ENCODE peak calls at places on chromosomes 13 and 19, in ten cellular contexts. G is H1, X is transverse colon, P is tibial nerve, B is sigmoid colon, N is stomach, E is K562, J is esophagus muscularis mucosa, Y is suprapubic skin, A is HepG2. Q is an unnamed sample.

GRCh38 chr13:45385912-45386311 is 32.3 kb downstream of the SLC25A30 start:
- DNase-seq in G (no peak), X (no peak), P (no peak), B (peak; percentile 10), N (no peak), E (no peak), J (no peak), Y (no peak), A (peak; percentile 32), Q (no peak)

GRCh38 chr13:112333756-112334543 is 42.2 kb upstream of the SPACA7 start:
- DNase-seq in G (no peak), X (no peak), P (no peak), B (no peak), N (no peak), E (peak; percentile 14), J (no peak), Y (no peak), A (no peak), Q (no peak)

GRCh38 chr19:40315812-40316475 is 30.8 kb upstream of the AKT2 start:
- DNase-seq in G (no peak), X (no peak), P (no peak), B (no peak), N (no peak), E (no peak), J (no peak), Y (no peak), A (no peak), Q (no peak)

GRCh38 chr13:42378383-42378780 is 106.4 kb downstream of the AKAP11 start:
- DNase-seq in G (no peak), X (no peak), P (no peak), B (no peak), N (no peak), E (no peak), J (no peak), Y (no peak), A (no peak), Q (no peak)

GRCh38 chr13:107678075-107678689 is 537.2 kb downstream of the LIG4 start:
- DNase-seq in G (no peak), X (no peak), P (no peak), B (no peak), N (no peak), E (no peak), J (no peak), Y (no peak), A (no peak), Q (no peak)

GRCh38 chr19:12133069-12133468 is 7.1 kb downstream of the ZNF20 start:
- DNase-seq in G (no peak), X (no peak), P (no peak), B (no peak), N (no peak), E (no peak), J (no peak), Y (no peak), A (no peak), Q (no peak)

GRCh38 chr13:109684836-109685602 is 101.4 kb downstream of the IRS2 start:
- DNase-seq in G (no peak), X (peak; percentile 74), P (peak; percentile 31), B (no peak), N (peak; percentile 72), E (no peak), J (peak; percentile 75), Y (no peak), A (no peak), Q (peak; percentile 52)

GRCh38 chr13:113938716-113939115 is 35.2 kb downstream of the C13orf46 start:
- DNase-seq in G (no peak), X (no peak), P (no peak), B (no peak), N (no peak), E (no peak), J (no peak), Y (no peak), A (no peak), Q (no peak)

GRCh38 chr19:53868892-53869804 is 1.5 kb downstream of the MYADM start:
- DNase-seq in G (peak; percentile 92), X (peak; percentile 93), P (peak; percentile 70), B (peak; percentile 97), N (peak; percentile 90), E (peak; percentile 92), J (peak; percentile 98), Y (peak; percentile 94), A (peak; percentile 82), Q (peak; percentile 90)

GRCh38 chr19:40281381-40282208 is 3.5 kb downstream of the AKT2 start:
- DNase-seq in G (no peak), X (no peak), P (no peak), B (peak; percentile 41), N (no peak), E (no peak), J (no peak), Y (no peak), A (no peak), Q (no peak)

GRCh38 chr13:113625965-113626661 is 31.9 kb downstream of the ATP4B start:
- DNase-seq in G (no peak), X (no peak), P (no peak), B (peak; percentile 32), N (no peak), E (no peak), J (no peak), Y (peak; percentile 65), A (no peak), Q (peak; percentile 7)

GRCh38 chr19:2602391-2603181 is 99.9 kb downstream of the GNG7 start:
- DNase-seq in G (peak; percentile 80), X (peak; percentile 74), P (peak; percentile 76), B (peak; percentile 98), N (peak; percentile 77), E (no peak), J (peak; percentile 97), Y (peak; percentile 92), A (no peak), Q (peak; percentile 84)

GRCh38 chr13:100753391-100753790 is 78.8 kb upstream of the TMTC4 start:
- DNase-seq in G (no peak), X (no peak), P (no peak), B (no peak), N (no peak), E (no peak), J (peak; percentile 82), Y (no peak), A (no peak), Q (no peak)

GRCh38 chr19:29811125-29812079 is at the start of gene CCNE1:
- DNase-seq in G (peak; percentile 94), X (peak; percentile 97), P (peak; percentile 91), B (peak; percentile 96), N (peak; percentile 97), E (peak; percentile 92), J (peak; percentile 95), Y (peak; percentile 95), A (peak; percentile 65), Q (peak; percentile 96)

GRCh38 chr19:45517641-45518468 is 10.6 kb downstream of the VASP start:
- DNase-seq in G (no peak), X (no peak), P (no peak), B (no peak), N (no peak), E (no peak), J (no peak), Y (no peak), A (no peak), Q (no peak)
- H3K36me3 ChIP-seq in G (peaks cover 12% of the 10 kb centered on the region), X (peaks cover 30% of the 10 kb centered on the region), P (peaks cover 67% of the 10 kb centered on the region), B (peaks cover 68% of the 10 kb centered on the region), N (peaks cover 48% of the 10 kb centered on the region), E (peaks cover 95% of the 10 kb centered on the region), J (peaks cover 55% of the 10 kb centered on the region), Y (peaks cover 48% of the 10 kb centered on the region), A (peaks cover 21% of the 10 kb centered on the region), Q (no peaks in the 10 kb centered on the region)

DNA sequence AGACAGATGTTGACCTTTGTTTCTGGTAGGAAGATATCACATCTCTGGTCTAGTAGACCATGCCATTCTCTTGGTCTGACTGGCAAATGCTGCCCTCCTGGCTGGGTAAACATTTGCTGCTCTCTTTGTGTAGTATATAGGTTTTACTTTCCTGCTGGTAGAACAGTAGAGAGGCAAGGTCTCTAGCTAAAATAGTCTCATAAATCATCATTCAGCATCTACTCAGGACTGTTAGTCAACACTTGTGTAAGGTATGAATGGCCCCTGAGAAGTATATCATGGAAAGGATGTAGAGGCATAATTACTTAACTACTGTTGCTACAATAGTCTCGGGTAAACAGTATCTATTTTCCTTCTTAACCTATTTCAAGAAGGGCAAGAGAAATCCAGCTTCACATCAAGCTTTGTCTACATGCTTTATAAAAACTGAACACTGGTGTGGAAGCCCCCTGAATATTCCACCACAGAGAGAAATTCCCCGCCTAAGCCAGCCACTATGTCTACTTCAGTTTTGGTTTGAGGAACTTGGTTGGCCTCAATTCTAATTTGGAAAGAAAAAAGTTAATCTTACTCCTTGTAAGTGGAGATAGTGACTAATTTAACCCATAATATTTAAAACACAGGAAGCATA is 18.4 kb upstream of the MYCBP2 start:
- DNase-seq in G (no peak), X (no peak), P (no peak), B (no peak), N (no peak), E (no peak), J (no peak), Y (no peak), A (no peak), Q (no peak)
- TF ChIP-seq EP300 in G (no peak), X (no peak), P (no peak), B (no peak), N (no peak), E (no peak), J (no peak), Y (no peak), A (no peak), Q (no peak)

GRCh38 chr19:9671654-9672053 is 3.2 kb downstream of the ZNF562 start:
- DNase-seq in G (no peak), X (no peak), P (no peak), B (no peak), N (no peak), E (no peak), J (no peak), Y (no peak), A (no peak), Q (no peak)

GRCh38 chr19:9668544-9668943 is 6.4 kb downstream of the ZNF562 start:
- DNase-seq in G (no peak), X (no peak), P (no peak), B (no peak), N (no peak), E (no peak), J (no peak), Y (no peak), A (no peak), Q (no peak)

GRCh38 chr19:9672893-9673292 is 2.0 kb downstream of the ZNF562 start:
- DNase-seq in G (no peak), X (no peak), P (no peak), B (no peak), N (no peak), E (peak; percentile 11), J (no peak), Y (no peak), A (peak; percentile 14), Q (no peak)

GRCh38 chr19:9667898-9668297 is 7.0 kb downstream of the ZNF562 start:
- DNase-seq in G (no peak), X (no peak), P (no peak), B (no peak), N (no peak), E (no peak), J (no peak), Y (peak; percentile 1), A (no peak), Q (no peak)
- H3K36me3 ChIP-seq in G (no peaks in the 10 kb centered on the region), X (peaks cover 22% of the 10 kb centered on the region), P (peaks cover 83% of the 10 kb centered on the region), B (peaks cover 4% of the 10 kb centered on the region), N (peaks cover 8% of the 10 kb centered on the region), E (peaks cover 60% of the 10 kb centered on the region), J (peaks cover 4% of the 10 kb centered on the region), Y (peaks cover 41% of the 10 kb centered on the region), A (no peaks in the 10 kb centered on the region), Q (no peaks in the 10 kb centered on the region)

DNA sequence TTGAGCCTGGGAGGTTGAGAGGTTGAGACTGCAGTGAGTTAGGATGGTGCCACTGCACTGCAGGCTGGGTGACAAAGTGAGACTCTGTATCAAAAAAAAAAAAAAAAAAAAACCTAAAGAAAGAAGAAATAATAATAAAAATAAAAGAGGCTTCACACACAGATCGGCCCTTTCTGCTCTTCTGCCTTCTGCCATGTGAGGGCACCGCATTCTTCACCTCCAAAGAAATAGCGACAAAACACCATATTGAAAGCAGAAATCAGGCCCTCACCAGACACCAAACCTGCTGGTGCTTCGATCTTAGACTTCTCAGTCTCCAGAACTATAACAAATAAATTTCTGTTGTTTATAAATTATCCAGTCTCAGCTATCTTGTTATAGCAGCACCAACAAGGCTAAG is 3.0 kb downstream of the ZNF649 start:
- DNase-seq in G (no peak), X (no peak), P (no peak), B (no peak), N (no peak), E (no peak), J (no peak), Y (no peak), A (no peak), Q (no peak)
- TF ChIP-seq EP300 in G (no peak), X (no peak), P (no peak), B (no peak), N (no peak), E (no peak), J (no peak), Y (no peak), A (no peak), Q (no peak)

Q was measured in ovary.